ENCODE peak calls at places on chromosomes 6 and 20, in four cellular contexts. W is IMR-90, F is mesenchymal stem cell, N is neuronal stem cell. Y is an unnamed sample.

GRCh38 chr6:30265594-30265993 is 52.4 kb upstream of the TRIM26 start:
- DNase-seq in W (no peak), F (no peak), N (no peak), Y (no peak)

GRCh38 chr6:6788394-6789020 is 200.0 kb downstream of the LY86 start:
- DNase-seq in W (no peak), F (no peak), N (no peak), Y (peak)

GRCh38 chr6:112691289-112691688 is 344.2 kb downstream of the RFPL4B start:
- DNase-seq in W (peak), F (peak), N (no peak), Y (peak)

GRCh38 chr6:147749331-147749730 is 240.8 kb downstream of the SAMD5 start:
- DNase-seq in W (no peak), F (no peak), N (no peak), Y (no peak)

GRCh38 chr6:13235339-13235738 is 93.0 kb downstream of the TBC1D7 start:
- DNase-seq in W (no peak), F (no peak), N (no peak), Y (no peak)

GRCh38 chr6:54958446-54958845 is 111.9 kb downstream of the FAM83B start:
- DNase-seq in W (no peak), F (no peak), N (no peak), Y (no peak)

GRCh38 chr6:160750276-160750689 is 48.2 kb downstream of the PLG start:
- DNase-seq in W (no peak), F (no peak), N (peak), Y (peak)

GRCh38 chr6:88586371-88587157 is 376.9 kb downstream of the RNGTT start:
- DNase-seq in W (no peak), F (no peak), N (no peak), Y (no peak)

GRCh38 chr6:90364846-90365401 is 68.3 kb upstream of the BACH2 start:
- DNase-seq in W (no peak), F (no peak), N (no peak), Y (no peak)

GRCh38 chr6:100479180-100480035 is 14.7 kb upstream of the SIM1 start:
- DNase-seq in W (peak), F (peak), N (peak), Y (peak)

GRCh38 chr6:106169517-106169916 is 83.4 kb downstream of the PRDM1 start:
- DNase-seq in W (no peak), F (no peak), N (no peak), Y (no peak)

GRCh38 chr20:10864076-10864672 is 190.4 kb upstream of the JAG1 start:
- DNase-seq in W (no peak), F (peak), N (no peak), Y (no peak)

GRCh38 chr20:24767623-24768100 is 181.4 kb upstream of the CST7 start:
- DNase-seq in W (no peak), F (no peak), N (no peak), Y (no peak)

GRCh38 chr6:2360716-2361115 is 115.3 kb upstream of the GMDS start:
- DNase-seq in W (no peak), F (no peak), N (no peak), Y (no peak)

GRCh38 chr6:137866200-137866913 is 702 bp upstream of the TNFAIP3 start:
- DNase-seq in W (no peak), F (no peak), N (peak), Y (peak)

GRCh38 chr6:168865-169455 is 123.3 kb upstream of the DUSP22 start:
- DNase-seq in W (peak), F (peak), N (peak), Y (peak)

GRCh38 chr6:27096834-27097511 is 150.5 kb upstream of the PRSS16 start:
- DNase-seq in W (peak), F (peak), N (no peak), Y (peak)

GRCh38 chr20:2144850-2145249 is 43.2 kb downstream of the STK35 start:
- DNase-seq in W (no peak), F (no peak), N (no peak), Y (peak)

GRCh38 chr6:113018351-113019151 is 671.4 kb downstream of the RFPL4B start:
- DNase-seq in W (peak), F (peak), N (no peak), Y (no peak)

GRCh38 chr6:136628996-136629395 is 78.8 kb upstream of the MAP7 start:
- DNase-seq in W (peak), F (peak), N (no peak), Y (no peak)

GRCh38 chr6:33552252-33552651 is 27.8 kb downstream of the BAK1 start:
- DNase-seq in W (no peak), F (no peak), N (no peak), Y (no peak)

GRCh38 chr6:36313628-36313895 is 23.1 kb downstream of the BNIP5 start:
- DNase-seq in W (no peak), F (no peak), N (no peak), Y (no peak)

GRCh38 chr6:42696526-42697267 is 25.7 kb downstream of the PRPH2 start:
- DNase-seq in W (peak), F (no peak), N (no peak), Y (no peak)

GRCh38 chr6:166575190-166575589 is 11.3 kb downstream of the RAMACL start:
- DNase-seq in W (no peak), F (no peak), N (no peak), Y (no peak)

GRCh38 chr20:8129211-8129986 is 2.7 kb upstream of the PLCB1 start:
- DNase-seq in W (peak), F (no peak), N (no peak), Y (peak)

GRCh38 chr6:53805725-53806124 is 10.9 kb downstream of the LRRC1 start:
- DNase-seq in W (no peak), F (no peak), N (no peak), Y (peak)

GRCh38 chr6:75531174-75531573 is 37.6 kb upstream of the FILIP1 start:
- DNase-seq in W (no peak), F (no peak), N (no peak), Y (no peak)

GRCh38 chr6:144151010-144151727 is 852 bp downstream of the STX11 start:
- DNase-seq in W (no peak), F (peak), N (no peak), Y (peak)

GRCh38 chr6:20056350-20056992 is 155.8 kb downstream of the MBOAT1 start:
- DNase-seq in W (peak), F (peak), N (peak), Y (peak)

GRCh38 chr20:58645277-58645968 is 5.7 kb upstream of the STX16 start:
- DNase-seq in W (peak), F (no peak), N (no peak), Y (no peak)

GRCh38 chr6:36851149-36851614 is 11.9 kb upstream of the CPNE5 start:
- DNase-seq in W (peak), F (peak), N (peak), Y (peak)

GRCh38 chr6:106192824-106193223 is 106.7 kb downstream of the PRDM1 start:
- DNase-seq in W (peak), F (peak), N (no peak), Y (no peak)

GRCh38 chr6:82980086-82980485 is 85.6 kb downstream of the UBE3D start:
- DNase-seq in W (peak), F (peak), N (no peak), Y (no peak)

GRCh38 chr6:27296106-27296783 is 15.8 kb downstream of the POM121L2 start:
- DNase-seq in W (peak), F (peak), N (no peak), Y (peak)

DNA sequence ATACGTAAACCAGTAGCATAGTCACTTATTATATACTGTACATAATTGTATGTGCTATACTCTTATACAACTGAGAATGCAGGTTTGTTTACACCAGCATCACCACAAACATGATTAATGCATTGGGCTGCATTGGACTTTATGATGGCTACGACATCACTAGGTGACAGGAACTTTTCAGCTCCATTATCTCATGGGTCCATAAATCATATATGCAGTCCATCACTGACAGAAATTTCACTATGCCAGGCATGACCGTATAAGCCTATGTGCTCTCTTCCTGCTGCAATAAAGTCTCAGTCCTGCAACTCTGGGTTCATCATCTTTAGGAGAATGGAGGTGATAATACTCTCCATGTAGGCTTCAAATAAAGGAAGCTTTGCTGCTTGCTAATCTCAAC is 45.4 kb downstream of the ALDH5A1 start:
- DNase-seq in W (no peak), F (no peak), N (no peak), Y (no peak)
- H2AK5ac ChIP-seq in W (no peak), F (no peak), N (no peak), Y (no peak)

DNA sequence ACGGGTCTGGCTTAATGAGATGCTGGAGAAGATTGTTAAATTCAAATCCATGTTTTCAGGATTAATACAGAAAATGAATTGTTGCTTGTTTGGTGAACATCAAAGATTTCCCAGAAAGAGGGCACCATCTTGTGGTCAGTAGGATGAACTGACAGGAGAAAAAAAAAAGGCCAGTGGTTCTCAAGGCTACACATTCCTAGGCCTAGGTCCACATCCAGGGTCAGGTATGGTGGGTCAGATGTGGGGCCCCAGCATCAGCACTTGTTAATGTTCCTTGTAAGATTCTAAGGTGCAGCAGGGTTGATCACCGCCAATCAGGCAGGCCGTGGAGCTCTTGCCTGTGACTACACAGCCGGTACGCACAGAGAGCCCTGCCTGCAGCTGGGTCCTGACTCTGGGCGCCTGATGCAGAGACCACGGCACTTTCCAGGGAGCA is 34.0 kb upstream of the FOXO3 start:
- DNase-seq in W (peak), F (peak), N (peak), Y (peak)
- H2AK5ac ChIP-seq in W (no peak), F (no peak), N (no peak), Y (no peak)

GRCh38 chr20:19593762-19594161 is 164.3 kb upstream of the RIN2 start:
- DNase-seq in W (no peak), F (no peak), N (no peak), Y (no peak)
- H2AK5ac ChIP-seq in W (no peak), F (no peak), N (no peak), Y (no peak)

GRCh38 chr20:31836853-31837608 is 8.4 kb downstream of the FOXS1 start:
- DNase-seq in W (no peak), F (no peak), N (no peak), Y (peak)
- H2AK5ac ChIP-seq in W (peak), F (peak), N (peak), Y (no peak)

DNA sequence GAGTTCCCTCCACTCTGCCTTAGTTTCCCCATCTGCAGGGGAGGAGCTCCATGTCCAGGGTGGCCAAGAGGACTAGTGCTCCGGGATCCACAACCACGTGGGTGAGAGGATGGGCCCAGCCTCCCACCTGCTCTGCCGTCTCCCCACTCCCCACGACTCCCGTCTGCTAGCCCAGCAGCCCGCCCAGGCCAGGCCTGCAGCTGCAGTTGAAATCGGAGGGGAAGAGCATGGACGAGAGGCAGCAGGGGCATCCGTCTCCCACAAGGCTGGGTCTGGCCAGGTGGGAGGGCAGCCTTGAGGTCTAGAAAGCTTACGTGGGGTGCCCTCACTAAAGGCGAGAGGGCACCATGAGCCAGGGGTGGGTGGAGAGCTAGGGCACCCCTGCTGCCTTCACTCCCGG is 8.6 kb downstream of the NOL4L start:
- DNase-seq in W (no peak), F (no peak), N (no peak), Y (no peak)
- H2AK5ac ChIP-seq in W (no peak), F (no peak), N (peak), Y (no peak)

GRCh38 chr6:43742285-43742684 is 27.7 kb upstream of the VEGFA start:
- DNase-seq in W (no peak), F (no peak), N (no peak), Y (no peak)

GRCh38 chr6:43740321-43740960 is 29.6 kb upstream of the VEGFA start:
- DNase-seq in W (no peak), F (no peak), N (peak), Y (no peak)

GRCh38 chr6:43739642-43740091 is 30.3 kb upstream of the VEGFA start:
- DNase-seq in W (no peak), F (no peak), N (no peak), Y (peak)

GRCh38 chr6:43741829-43742228 is 28.2 kb upstream of the VEGFA start:
- DNase-seq in W (no peak), F (no peak), N (no peak), Y (no peak)

GRCh38 chr6:43740961-43741764 is 28.8 kb upstream of the VEGFA start:
- DNase-seq in W (no peak), F (no peak), N (no peak), Y (no peak)
- H2AK5ac ChIP-seq in W (no peak), F (no peak), N (peak), Y (no peak)

DNA sequence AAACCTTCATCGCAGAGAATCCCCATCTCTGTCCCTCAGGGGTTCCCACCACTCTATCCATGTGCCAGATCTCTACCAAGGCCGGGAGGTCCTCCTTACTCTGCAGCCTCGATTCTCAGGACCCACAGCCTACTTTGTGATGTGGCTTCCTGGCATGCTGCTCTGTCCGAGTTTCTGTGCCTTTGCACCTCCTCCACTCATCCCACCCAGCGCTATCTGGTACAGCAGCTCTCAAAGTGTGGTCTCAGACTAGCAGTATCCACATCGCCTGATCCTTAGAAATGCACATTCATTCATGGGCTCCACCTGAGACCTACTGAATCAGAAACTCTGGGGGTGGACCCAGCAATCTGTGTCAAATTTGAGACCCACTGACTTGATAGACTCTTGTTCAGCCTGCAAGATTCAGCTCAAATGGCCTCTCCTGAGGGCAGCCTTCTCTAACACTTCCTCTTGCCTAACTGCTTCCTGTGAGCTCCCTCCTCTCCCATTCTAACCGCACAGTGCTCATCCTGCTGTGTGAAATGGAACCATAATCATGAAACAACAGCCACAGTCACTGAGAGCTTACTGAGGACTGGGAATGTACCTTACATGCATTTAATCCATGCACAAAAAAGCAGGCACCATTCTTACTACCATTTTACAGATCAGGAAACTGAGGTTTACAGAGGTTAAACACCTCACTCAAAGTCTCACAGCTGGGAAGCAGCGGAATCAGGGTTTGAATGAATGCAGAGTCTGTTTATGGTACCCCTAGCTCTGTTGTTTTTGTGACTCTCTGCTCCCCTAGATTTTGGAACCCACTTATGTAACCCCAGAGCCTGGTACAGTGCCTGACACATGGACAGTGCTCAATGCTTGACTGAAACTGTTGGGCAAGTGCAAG is 69.4 kb downstream of the JPH2 start:
- DNase-seq in W (no peak), F (no peak), N (no peak), Y (no peak)
- H2AK5ac ChIP-seq in W (no peak), F (no peak), N (no peak), Y (no peak)

DNA sequence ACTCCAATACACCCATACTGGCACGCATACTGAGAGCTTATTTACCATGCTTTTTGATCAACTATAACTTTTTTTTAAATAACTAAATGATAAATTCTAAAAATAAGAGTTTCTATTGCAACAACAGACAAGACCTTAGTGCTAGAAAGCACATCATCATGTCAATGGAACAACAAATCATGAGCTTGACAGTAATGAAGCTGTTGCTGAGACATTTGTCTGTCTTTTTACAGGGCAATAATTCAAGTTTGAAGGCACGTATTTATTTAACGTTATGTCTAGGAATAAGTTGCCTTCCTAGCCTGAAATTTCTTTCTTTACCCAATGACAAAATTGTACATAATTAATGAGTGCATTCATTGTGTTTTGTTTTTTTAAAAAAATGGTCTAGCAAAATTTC is 299.2 kb downstream of the EYA4 start:
- DNase-seq in W (no peak), F (no peak), N (no peak), Y (no peak)
- H2AK5ac ChIP-seq in W (no peak), F (no peak), N (no peak), Y (no peak)

DNA sequence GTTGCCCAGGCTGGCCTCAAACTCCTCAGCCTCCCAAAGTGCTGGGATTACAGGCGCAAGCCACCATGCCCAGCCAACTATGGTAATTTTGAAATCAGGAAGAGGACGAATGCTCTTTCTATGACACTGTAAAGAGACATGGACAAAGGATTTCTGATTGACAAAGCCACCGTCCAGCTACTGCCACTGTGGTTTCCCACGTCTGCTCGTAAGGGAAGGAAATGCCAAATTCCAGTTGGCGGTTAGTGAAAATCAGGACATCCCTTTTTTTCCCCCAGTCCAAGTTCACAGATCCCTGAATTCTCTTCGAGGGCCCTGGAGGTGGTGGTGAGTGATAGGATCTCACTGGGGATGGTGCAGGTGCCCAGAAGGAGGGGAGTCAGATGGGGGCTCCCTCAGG is 31.2 kb downstream of the SNAI1 start:
- DNase-seq in W (no peak), F (no peak), N (no peak), Y (no peak)
- H2AK5ac ChIP-seq in W (no peak), F (no peak), N (peak), Y (peak)

GRCh38 chr20:46361811-46362210 is 44.6 kb downstream of the ELMO2 start:
- DNase-seq in W (no peak), F (no peak), N (no peak), Y (no peak)

GRCh38 chr20:46365483-46366215 is 40.8 kb downstream of the ELMO2 start:
- DNase-seq in W (no peak), F (no peak), N (no peak), Y (no peak)

GRCh38 chr20:46364670-46365482 is 41.5 kb downstream of the ELMO2 start:
- DNase-seq in W (no peak), F (peak), N (no peak), Y (no peak)

GRCh38 chr20:46362931-46363872 is 43.2 kb downstream of the ELMO2 start:
- DNase-seq in W (no peak), F (no peak), N (no peak), Y (no peak)

DNA sequence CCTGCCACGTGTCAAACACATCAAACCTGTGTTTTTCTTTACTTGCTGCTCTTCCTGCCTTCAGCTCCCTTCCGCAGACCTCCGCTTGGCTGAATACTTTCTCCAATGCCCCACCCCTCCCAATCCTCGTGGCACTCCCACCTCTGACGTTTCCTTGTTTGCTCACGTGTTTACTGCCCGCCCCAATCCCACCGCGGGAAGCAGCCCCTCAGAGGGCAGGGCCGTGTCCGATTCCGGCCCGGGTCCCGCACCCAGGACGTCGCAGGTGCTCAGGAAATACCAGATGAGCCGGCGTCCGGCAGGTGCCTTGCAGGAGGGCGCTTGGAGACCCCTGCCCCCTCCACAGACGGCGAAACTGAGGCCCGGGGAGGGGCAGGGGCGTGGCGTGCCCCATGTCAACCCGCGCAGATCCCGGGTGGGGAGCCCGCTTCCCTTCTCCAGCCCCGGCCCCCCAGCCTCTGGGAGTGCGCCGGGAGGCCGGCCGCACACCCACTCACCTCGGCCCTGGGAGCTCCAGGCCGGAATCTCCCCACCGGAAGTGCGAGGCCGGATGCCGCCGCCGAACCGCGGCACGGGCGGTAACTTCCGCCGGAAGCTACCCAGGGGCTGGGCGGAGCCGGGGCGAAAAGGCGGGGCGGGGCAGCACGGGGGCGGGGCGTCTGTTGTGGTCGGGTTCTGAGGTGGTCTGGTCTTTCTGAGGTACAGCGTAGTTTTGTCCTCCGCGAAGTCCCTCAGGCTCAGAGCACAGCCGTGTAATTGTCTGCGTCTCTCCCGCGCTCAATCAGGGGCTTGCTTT is 42.3 kb downstream of the ELMO2 start:
- DNase-seq in W (peak), F (peak), N (peak), Y (peak)
- H2AK5ac ChIP-seq in W (peak), F (no peak), N (peak), Y (no peak)